ENCODE peak calls at places on chromosomes 3 and 15, in six cellular contexts. One of them, this sample, is unnamed.

GRCh38 chr3:179260949-179261765 is 10.2 kb upstream of the KCNMB3 start:
- DNase-seq in SK-N-SH: peak
- DNase-seq in neuronal stem cell: peak
- DNase-seq in epithelial cell of esophagus: peak
- DNase-seq in AG09309: peak
- DNase-seq in tibial artery: peak
- DNase-seq in this sample: peak

GRCh38 chr3:186997061-186998054 is 67.0 kb downstream of the ST6GAL1 start:
- DNase-seq in SK-N-SH: no peak
- DNase-seq in neuronal stem cell: no peak
- DNase-seq in epithelial cell of esophagus: no peak
- DNase-seq in AG09309: no peak
- DNase-seq in tibial artery: no peak
- DNase-seq in this sample: no peak

GRCh38 chr15:65334586-65335231 is 30.2 kb downstream of the RNU5B-1 start:
- DNase-seq in SK-N-SH: peak
- DNase-seq in neuronal stem cell: peak
- DNase-seq in epithelial cell of esophagus: no peak
- DNase-seq in AG09309: no peak
- DNase-seq in tibial artery: no peak
- DNase-seq in this sample: no peak

GRCh38 chr15:78035319-78035718 is 42.2 kb downstream of the TBC1D2B start:
- DNase-seq in SK-N-SH: no peak
- DNase-seq in neuronal stem cell: no peak
- DNase-seq in epithelial cell of esophagus: no peak
- DNase-seq in AG09309: no peak
- DNase-seq in tibial artery: no peak
- DNase-seq in this sample: no peak

GRCh38 chr15:71186971-71187960 is 72.0 kb downstream of the THSD4 start:
- DNase-seq in SK-N-SH: no peak
- DNase-seq in neuronal stem cell: peak
- DNase-seq in epithelial cell of esophagus: no peak
- DNase-seq in AG09309: no peak
- DNase-seq in tibial artery: no peak
- DNase-seq in this sample: no peak

GRCh38 chr15:70248116-70249025 is 150.7 kb upstream of the TLE3 start:
- DNase-seq in SK-N-SH: peak
- DNase-seq in neuronal stem cell: no peak
- DNase-seq in epithelial cell of esophagus: no peak
- DNase-seq in AG09309: no peak
- DNase-seq in tibial artery: peak
- DNase-seq in this sample: no peak

GRCh38 chr3:50445919-50446318 is 57.5 kb downstream of the CACNA2D2 start:
- DNase-seq in SK-N-SH: no peak
- DNase-seq in neuronal stem cell: no peak
- DNase-seq in epithelial cell of esophagus: no peak
- DNase-seq in AG09309: no peak
- DNase-seq in tibial artery: no peak
- DNase-seq in this sample: no peak

GRCh38 chr3:143171656-143172055 is 52.1 kb downstream of the CHST2 start:
- DNase-seq in SK-N-SH: no peak
- DNase-seq in neuronal stem cell: no peak
- DNase-seq in epithelial cell of esophagus: no peak
- DNase-seq in AG09309: no peak
- DNase-seq in tibial artery: no peak
- DNase-seq in this sample: no peak

GRCh38 chr15:29857196-29857595 is 34.9 kb upstream of the TJP1 start:
- DNase-seq in SK-N-SH: no peak
- DNase-seq in neuronal stem cell: no peak
- DNase-seq in epithelial cell of esophagus: peak
- DNase-seq in AG09309: no peak
- DNase-seq in tibial artery: no peak
- DNase-seq in this sample: peak

GRCh38 chr15:32677238-32677750 is 35.8 kb downstream of the SCG5 start:
- DNase-seq in SK-N-SH: no peak
- DNase-seq in neuronal stem cell: no peak
- DNase-seq in epithelial cell of esophagus: no peak
- DNase-seq in AG09309: no peak
- DNase-seq in tibial artery: no peak
- DNase-seq in this sample: peak

GRCh38 chr3:71129611-71130515 is 453.7 kb downstream of the FOXP1 start:
- DNase-seq in SK-N-SH: no peak
- DNase-seq in neuronal stem cell: no peak
- DNase-seq in epithelial cell of esophagus: no peak
- DNase-seq in AG09309: no peak
- DNase-seq in tibial artery: no peak
- DNase-seq in this sample: peak

GRCh38 chr3:119524931-119525662 is 26.8 kb downstream of the TIMMDC1 start:
- DNase-seq in SK-N-SH: peak
- DNase-seq in neuronal stem cell: no peak
- DNase-seq in epithelial cell of esophagus: peak
- DNase-seq in AG09309: no peak
- DNase-seq in tibial artery: no peak
- DNase-seq in this sample: peak

GRCh38 chr3:61650276-61650675 is 88.9 kb downstream of the PTPRG start:
- DNase-seq in SK-N-SH: no peak
- DNase-seq in neuronal stem cell: no peak
- DNase-seq in epithelial cell of esophagus: no peak
- DNase-seq in AG09309: peak
- DNase-seq in tibial artery: peak
- DNase-seq in this sample: no peak

GRCh38 chr3:127787071-127787490 is 35.2 kb downstream of the MGLL start:
- DNase-seq in SK-N-SH: peak
- DNase-seq in neuronal stem cell: no peak
- DNase-seq in epithelial cell of esophagus: no peak
- DNase-seq in AG09309: no peak
- DNase-seq in tibial artery: peak
- DNase-seq in this sample: no peak

GRCh38 chr3:87694678-87695077 is 364.1 kb downstream of the CGGBP1 start:
- DNase-seq in SK-N-SH: no peak
- DNase-seq in neuronal stem cell: no peak
- DNase-seq in epithelial cell of esophagus: no peak
- DNase-seq in AG09309: no peak
- DNase-seq in tibial artery: no peak
- DNase-seq in this sample: no peak

GRCh38 chr3:31952205-31952604 is 28.9 kb downstream of the OSBPL10 start:
- DNase-seq in SK-N-SH: no peak
- DNase-seq in neuronal stem cell: no peak
- DNase-seq in epithelial cell of esophagus: no peak
- DNase-seq in AG09309: no peak
- DNase-seq in tibial artery: no peak
- DNase-seq in this sample: no peak

GRCh38 chr3:177426151-177426904 is 229.0 kb upstream of the TBL1XR1 start:
- DNase-seq in SK-N-SH: no peak
- DNase-seq in neuronal stem cell: no peak
- DNase-seq in epithelial cell of esophagus: no peak
- DNase-seq in AG09309: peak
- DNase-seq in tibial artery: no peak
- DNase-seq in this sample: no peak

GRCh38 chr3:30690199-30690598 is 83.8 kb downstream of the TGFBR2 start:
- DNase-seq in SK-N-SH: no peak
- DNase-seq in neuronal stem cell: no peak
- DNase-seq in epithelial cell of esophagus: no peak
- DNase-seq in AG09309: no peak
- DNase-seq in tibial artery: no peak
- DNase-seq in this sample: no peak

GRCh38 chr3:149763565-149763964 is 11.3 kb upstream of the COMMD2 start:
- DNase-seq in SK-N-SH: no peak
- DNase-seq in neuronal stem cell: no peak
- DNase-seq in epithelial cell of esophagus: peak
- DNase-seq in AG09309: no peak
- DNase-seq in tibial artery: no peak
- DNase-seq in this sample: peak

GRCh38 chr3:101829066-101829830 is 20.1 kb upstream of the NFKBIZ start:
- DNase-seq in SK-N-SH: no peak
- DNase-seq in neuronal stem cell: no peak
- DNase-seq in epithelial cell of esophagus: no peak
- DNase-seq in AG09309: no peak
- DNase-seq in tibial artery: peak
- DNase-seq in this sample: peak

GRCh38 chr3:120111898-120112297 is 17.7 kb upstream of the GSK3B start:
- DNase-seq in SK-N-SH: no peak
- DNase-seq in neuronal stem cell: no peak
- DNase-seq in epithelial cell of esophagus: peak
- DNase-seq in AG09309: no peak
- DNase-seq in tibial artery: no peak
- DNase-seq in this sample: peak

GRCh38 chr15:76169013-76169412 is 109.2 kb downstream of the TMEM266 start:
- DNase-seq in SK-N-SH: no peak
- DNase-seq in neuronal stem cell: no peak
- DNase-seq in epithelial cell of esophagus: peak
- DNase-seq in AG09309: no peak
- DNase-seq in tibial artery: no peak
- DNase-seq in this sample: peak

GRCh38 chr3:136733317-136733833 is 18.8 kb downstream of the STAG1 start:
- DNase-seq in SK-N-SH: no peak
- DNase-seq in neuronal stem cell: no peak
- DNase-seq in epithelial cell of esophagus: peak
- DNase-seq in AG09309: no peak
- DNase-seq in tibial artery: no peak
- DNase-seq in this sample: peak

GRCh38 chr3:29655016-29655415 is 374.1 kb downstream of the RBMS3 start:
- DNase-seq in SK-N-SH: no peak
- DNase-seq in neuronal stem cell: peak
- DNase-seq in epithelial cell of esophagus: no peak
- DNase-seq in AG09309: no peak
- DNase-seq in tibial artery: no peak
- DNase-seq in this sample: no peak

GRCh38 chr3:58537412-58538301 is 667 bp upstream of the ACOX2 start:
- DNase-seq in SK-N-SH: no peak
- DNase-seq in neuronal stem cell: no peak
- DNase-seq in epithelial cell of esophagus: peak
- DNase-seq in AG09309: no peak
- DNase-seq in tibial artery: no peak
- DNase-seq in this sample: peak

GRCh38 chr3:11362600-11362999 is 90.4 kb downstream of the ATG7 start:
- DNase-seq in SK-N-SH: peak
- DNase-seq in neuronal stem cell: no peak
- DNase-seq in epithelial cell of esophagus: no peak
- DNase-seq in AG09309: no peak
- DNase-seq in tibial artery: no peak
- DNase-seq in this sample: no peak

GRCh38 chr3:114739627-114740026 is 407.5 kb downstream of the ZBTB20 start:
- DNase-seq in SK-N-SH: no peak
- DNase-seq in neuronal stem cell: no peak
- DNase-seq in epithelial cell of esophagus: no peak
- DNase-seq in AG09309: no peak
- DNase-seq in tibial artery: no peak
- DNase-seq in this sample: no peak

GRCh38 chr3:114741066-114741465 is 406.0 kb downstream of the ZBTB20 start:
- DNase-seq in SK-N-SH: no peak
- DNase-seq in neuronal stem cell: no peak
- DNase-seq in epithelial cell of esophagus: peak
- DNase-seq in AG09309: no peak
- DNase-seq in tibial artery: no peak
- DNase-seq in this sample: peak

GRCh38 chr3:114746502-114746901 is 400.6 kb downstream of the ZBTB20 start:
- DNase-seq in SK-N-SH: no peak
- DNase-seq in neuronal stem cell: no peak
- DNase-seq in epithelial cell of esophagus: no peak
- DNase-seq in AG09309: no peak
- DNase-seq in tibial artery: no peak
- DNase-seq in this sample: no peak

GRCh38 chr3:114745322-114746240 is 401.5 kb downstream of the ZBTB20 start:
- DNase-seq in SK-N-SH: no peak
- DNase-seq in neuronal stem cell: no peak
- DNase-seq in epithelial cell of esophagus: peak
- DNase-seq in AG09309: peak
- DNase-seq in tibial artery: no peak
- DNase-seq in this sample: peak

DNA sequence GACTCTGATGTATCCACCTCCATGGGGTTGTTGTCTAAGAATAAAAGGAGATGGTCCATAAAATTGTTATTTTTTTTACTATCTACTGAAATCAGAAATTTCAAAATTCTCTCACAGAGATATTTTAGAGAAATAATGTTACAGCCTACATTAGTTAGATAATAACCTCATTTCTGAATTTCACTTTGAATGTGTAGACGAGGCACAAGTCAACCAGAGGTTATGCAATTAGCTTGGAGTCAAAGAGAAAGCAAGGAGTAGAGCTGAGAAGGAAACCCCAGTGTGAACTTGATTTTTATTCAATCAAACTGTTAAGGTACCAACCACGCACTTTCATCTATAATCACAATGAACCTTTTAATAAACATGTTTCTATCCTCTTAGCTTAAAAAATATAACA is 403.3 kb downstream of the ZBTB20 start:
- DNase-seq in SK-N-SH: no peak
- DNase-seq in neuronal stem cell: no peak
- DNase-seq in epithelial cell of esophagus: no peak
- DNase-seq in AG09309: no peak
- DNase-seq in tibial artery: no peak
- DNase-seq in this sample: no peak
- H3K4me3 ChIP-seq in SK-N-SH: no peak
- H3K4me3 ChIP-seq in neuronal stem cell: no peak
- H3K4me3 ChIP-seq in epithelial cell of esophagus: no peak
- H3K4me3 ChIP-seq in AG09309: no peak
- H3K4me3 ChIP-seq in tibial artery: no peak
- H3K4me3 ChIP-seq in this sample: no peak

GRCh38 chr15:87707581-87708130 is 548.9 kb downstream of the NTRK3 start:
- DNase-seq in SK-N-SH: no peak
- DNase-seq in neuronal stem cell: no peak
- DNase-seq in epithelial cell of esophagus: no peak
- DNase-seq in AG09309: no peak
- DNase-seq in tibial artery: no peak
- DNase-seq in this sample: no peak
- H3K4me3 ChIP-seq in SK-N-SH: no peak
- H3K4me3 ChIP-seq in neuronal stem cell: no peak
- H3K4me3 ChIP-seq in epithelial cell of esophagus: no peak
- H3K4me3 ChIP-seq in AG09309: no peak
- H3K4me3 ChIP-seq in tibial artery: no peak
- H3K4me3 ChIP-seq in this sample: no peak

GRCh38 chr3:132317229-132317948 is at the start of gene ACP3:
- DNase-seq in SK-N-SH: no peak
- DNase-seq in neuronal stem cell: no peak
- DNase-seq in epithelial cell of esophagus: peak
- DNase-seq in AG09309: peak
- DNase-seq in tibial artery: peak
- DNase-seq in this sample: peak
- H3K4me3 ChIP-seq in SK-N-SH: no peak
- H3K4me3 ChIP-seq in neuronal stem cell: no peak
- H3K4me3 ChIP-seq in epithelial cell of esophagus: peak
- H3K4me3 ChIP-seq in AG09309: no peak
- H3K4me3 ChIP-seq in tibial artery: peak
- H3K4me3 ChIP-seq in this sample: peak

GRCh38 chr3:4827767-4828166 is 151.5 kb upstream of the BHLHE40 start:
- DNase-seq in SK-N-SH: no peak
- DNase-seq in neuronal stem cell: no peak
- DNase-seq in epithelial cell of esophagus: no peak
- DNase-seq in AG09309: no peak
- DNase-seq in tibial artery: no peak
- DNase-seq in this sample: no peak
- H3K4me3 ChIP-seq in SK-N-SH: no peak
- H3K4me3 ChIP-seq in neuronal stem cell: no peak
- H3K4me3 ChIP-seq in epithelial cell of esophagus: no peak
- H3K4me3 ChIP-seq in AG09309: no peak
- H3K4me3 ChIP-seq in tibial artery: no peak
- H3K4me3 ChIP-seq in this sample: no peak